ENCODE peak calls at places on chromosome X, in five cellular contexts. Y is psoas muscle; P is sigmoid colon; Z is CD4-positive, CD25-positive, alpha-beta regulatory T cell; G is A673. C is an unnamed sample. For H3K4me1, the result is how much of the 10 kb centered on the place peaks cover.

GRCh38 chrX:121333942-121334341 is 286.5 kb downstream of the GLUD2 start:
- DNase-seq in Z (no peak), P (no peak), G (no peak), Y (no peak), C (no peak)

GRCh38 chrX:103398321-103398937 is 22.1 kb downstream of the BEX3 start:
- DNase-seq in G (peak), Z (no peak), Y (no peak), P (no peak), C (no peak)

GRCh38 chrX:76796311-76796710 is 368.8 kb downstream of the MAGEE1 start:
- DNase-seq in P (no peak), Y (no peak), Z (no peak), G (no peak), C (no peak)

GRCh38 chrX:21883258-21883657 is 27.5 kb downstream of the YY2 start:
- DNase-seq in P (peak), G (no peak), Z (peak), Y (no peak), C (no peak)

GRCh38 chrX:14718403-14718802 is 154.5 kb downstream of the FANCB start:
- DNase-seq in G (no peak), Y (no peak), Z (no peak), P (no peak), C (no peak)

GRCh38 chrX:115413246-115413878 is 123.8 kb downstream of the LUZP4 start:
- DNase-seq in P (no peak), Y (no peak), G (no peak), Z (no peak), C (no peak)

GRCh38 chrX:48696301-48697181 is at the start of gene SUV39H1:
- DNase-seq in Z (peak), Y (peak), P (peak), G (peak), C (peak)

GRCh38 chrX:3066555-3066954 is 25.3 kb downstream of the ARSF start:
- DNase-seq in G (peak), Z (no peak), P (no peak), Y (no peak), C (no peak)

GRCh38 chrX:70386240-70386639 is 36.9 kb upstream of the GDPD2 start:
- DNase-seq in G (no peak), Z (no peak), P (no peak), Y (no peak), C (no peak)

DNA sequence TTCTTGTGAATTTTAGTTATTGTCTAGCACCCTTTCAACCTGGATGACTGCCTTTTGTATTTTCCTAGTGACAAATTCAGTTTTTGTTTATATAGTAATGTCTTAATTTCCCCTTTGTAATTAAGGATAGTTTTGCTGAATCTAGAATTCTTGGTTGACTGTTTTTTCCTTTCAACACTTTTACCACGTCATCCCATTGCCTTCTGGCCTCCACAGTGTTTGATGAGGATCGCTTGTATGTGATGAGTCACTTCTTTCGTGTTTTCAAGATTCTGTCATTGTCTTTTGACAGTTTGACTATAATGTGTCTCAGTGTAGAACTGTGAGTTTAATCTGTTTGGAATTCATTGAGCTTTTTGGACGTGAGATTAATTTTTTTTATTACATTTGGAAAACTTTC is 30.1 kb downstream of the KDM6A start:
- DNase-seq in P (no peak), G (peak), Y (no peak), Z (no peak), C (no peak)
- H3K4me1 ChIP-seq in P (under half), G (under half), Y (half or more), Z (under half), C (under half)

GRCh38 chrX:153336988-153337387 is 3.0 kb downstream of the ZNF275 start:
- DNase-seq in P (no peak), G (no peak), Y (no peak), Z (no peak), C (no peak)
- H3K27ac ChIP-seq in P (no peak), G (no peak), Y (no peak), Z (no peak), C (no peak)

GRCh38 chrX:45745479-45745878 is 544.8 kb upstream of the DIPK2B start:
- DNase-seq in P (no peak), Y (no peak), Z (no peak), G (no peak), C (no peak)
- H3K4me1 ChIP-seq in P (under half), Y (under half), Z (under half), G (under half), C (under half)

DNA sequence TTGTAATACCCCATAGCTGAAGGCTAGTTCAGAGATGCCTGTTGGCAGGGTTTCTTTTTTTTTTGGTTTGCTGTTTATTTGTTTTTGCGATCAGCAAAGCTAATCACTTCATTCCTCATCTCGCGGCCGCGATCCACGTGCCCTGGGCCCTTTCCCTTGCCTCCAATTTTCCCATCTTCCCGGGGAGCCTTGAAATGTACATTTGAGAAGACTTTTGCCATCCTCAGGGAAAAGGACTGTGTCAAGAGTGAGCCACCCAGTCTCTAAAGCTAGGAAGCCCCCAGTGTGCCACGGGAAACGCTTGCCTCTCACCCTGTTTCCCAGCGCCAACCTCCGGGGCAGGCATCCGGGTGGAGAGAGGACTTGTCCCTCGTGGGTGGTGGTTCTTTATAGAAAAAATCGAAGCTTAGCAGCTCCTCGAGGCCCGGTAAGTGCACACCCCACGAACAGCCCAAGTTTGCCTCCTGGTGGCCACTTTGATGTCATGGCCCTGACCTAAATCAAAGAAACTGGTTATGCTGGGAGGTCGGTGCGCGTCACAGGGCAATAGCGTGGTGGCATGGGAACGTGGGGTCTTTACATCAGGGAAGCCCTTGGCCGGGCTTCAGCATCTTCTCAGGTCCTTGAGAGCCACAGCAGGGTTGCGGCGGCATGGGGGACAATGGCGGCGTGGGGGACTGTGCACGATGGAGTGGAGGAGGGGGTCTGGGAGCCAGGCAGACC is 42.0 kb downstream of the MAP7D3 start:
- DNase-seq in Y (peak), P (peak), Z (peak), G (peak), C (no peak)
- H3K27ac ChIP-seq in Y (peak), P (peak), Z (no peak), G (no peak), C (no peak)

DNA sequence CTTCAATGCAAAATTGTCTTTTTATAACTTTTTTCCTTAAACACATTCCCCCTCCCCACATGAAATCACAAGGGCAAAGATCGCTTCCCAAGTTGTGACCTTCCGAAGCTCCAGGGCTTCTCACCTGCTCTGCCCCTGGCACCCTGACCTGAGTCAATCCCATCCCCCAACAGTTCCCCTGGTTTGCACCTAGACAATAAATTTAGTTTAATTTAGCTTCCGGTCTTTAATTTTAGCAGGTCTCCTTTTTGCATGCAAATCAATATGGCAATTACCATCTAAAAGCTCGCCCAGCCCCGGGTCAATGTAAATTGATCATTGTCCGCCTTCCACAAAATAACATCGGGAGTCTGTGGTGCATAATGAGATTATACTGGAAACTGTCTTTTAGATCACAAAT is 6.8 kb downstream of the BCOR start:
- DNase-seq in Y (no peak), G (no peak), Z (no peak), P (no peak), C (no peak)
- H3K4me1 ChIP-seq in Y (under half), G (under half), Z (half or more), P (half or more), C (under half)

DNA sequence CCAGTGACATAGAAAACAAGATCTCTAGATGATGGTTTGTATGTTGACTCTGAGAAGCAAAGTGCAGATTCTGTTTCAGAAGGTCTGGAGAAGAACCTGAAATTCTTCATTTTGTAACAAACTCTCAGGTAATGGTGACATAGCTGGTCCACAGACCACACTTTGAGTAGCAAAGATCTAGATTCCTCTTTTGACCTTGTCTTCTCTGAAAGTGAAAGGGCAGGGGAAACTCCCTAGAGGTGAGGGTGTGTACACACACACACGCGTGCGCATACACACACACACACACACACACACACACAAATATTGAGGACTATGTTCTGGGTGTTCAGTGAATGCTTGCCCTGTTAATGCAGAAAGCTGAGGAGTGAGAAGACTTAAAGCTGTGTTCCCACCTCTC is 110.1 kb downstream of the NHSL2 start:
- DNase-seq in P (no peak), Y (no peak), G (no peak), Z (no peak), C (no peak)
- H3K27ac ChIP-seq in P (peak), Y (no peak), G (no peak), Z (no peak), C (no peak)

GRCh38 chrX:119618439-119618838 is 12.2 kb upstream of the NKRF start:
- DNase-seq in P (no peak), Y (no peak), Z (no peak), G (no peak), C (no peak)
- H3K4me1 ChIP-seq in P (under half), Y (under half), Z (under half), G (under half), C (under half)

GRCh38 chrX:31376408-31376807 is 304.6 kb upstream of the FTHL17 start:
- DNase-seq in Y (no peak), G (no peak), P (no peak), Z (no peak), C (no peak)
- H3K27ac ChIP-seq in Y (no peak), G (no peak), P (no peak), Z (no peak), C (no peak)